ENCODE peak calls at places on chromosome 11, in five cellular contexts. D, G, O, F and N are unnamed samples.

GRCh38 chr11:73216466-73216865 is 1.6 kb upstream of the P2RY2 start:
- DNase-seq in D (no peak), G (no peak), O (no peak), F (no peak), N (no peak)

GRCh38 chr11:10540546-10540914 is 457 bp downstream of the RNF141 start:
- DNase-seq in D (no peak), G (peak), O (no peak), F (no peak), N (no peak)

GRCh38 chr11:29051935-29052334 is 943.7 kb downstream of the METTL15 start:
- DNase-seq in D (no peak), G (no peak), O (no peak), F (no peak), N (no peak)

GRCh38 chr11:71180694-71181466 is 71.5 kb downstream of the SHANK2 start:
- DNase-seq in D (no peak), G (no peak), O (peak), F (no peak), N (no peak)

GRCh38 chr11:124538019-124538418 is 5.4 kb downstream of the OR8B12 start:
- DNase-seq in D (no peak), G (no peak), O (no peak), F (no peak), N (no peak)

GRCh38 chr11:30192620-30193019 is 38.2 kb upstream of the FSHB start:
- DNase-seq in D (no peak), G (no peak), O (no peak), F (no peak), N (no peak)

GRCh38 chr11:111936045-111936400 is 1.1 kb upstream of the DIXDC1 start:
- DNase-seq in D (no peak), G (no peak), O (no peak), F (no peak), N (no peak)

GRCh38 chr11:68297812-68298658 is 14.4 kb upstream of the LRP5 start:
- DNase-seq in D (peak), G (peak), O (peak), F (peak), N (peak)

GRCh38 chr11:71998061-71998460 is 648 bp upstream of the IL18BP start:
- DNase-seq in D (no peak), G (no peak), O (no peak), F (no peak), N (no peak)

GRCh38 chr11:122984186-122985011 is 2.8 kb upstream of the BSX start:
- DNase-seq in D (no peak), G (no peak), O (no peak), F (no peak), N (peak)

GRCh38 chr11:128045094-128045725 is 542.1 kb downstream of the ETS1 start:
- DNase-seq in D (no peak), G (no peak), O (no peak), F (no peak), N (no peak)

GRCh38 chr11:35545604-35546003 is 20.2 kb upstream of the PAMR1 start:
- DNase-seq in D (no peak), G (no peak), O (no peak), F (no peak), N (no peak)

GRCh38 chr11:86955674-86956522 is 703 bp upstream of the FZD4 start:
- DNase-seq in D (peak), G (peak), O (peak), F (peak), N (peak)

GRCh38 chr11:12287374-12288211 is 89.8 kb upstream of the PARVA start:
- DNase-seq in D (peak), G (no peak), O (no peak), F (peak), N (no peak)

GRCh38 chr11:118911113-118911879 is 14.4 kb downstream of the BCL9L start:
- DNase-seq in D (peak), G (no peak), O (peak), F (no peak), N (no peak)

GRCh38 chr11:132715041-132715440 is 817.3 kb downstream of the OPCML start:
- DNase-seq in D (no peak), G (no peak), O (no peak), F (no peak), N (no peak)

GRCh38 chr11:123357990-123358827 is 71.9 kb upstream of the GRAMD1B start:
- DNase-seq in D (no peak), G (no peak), O (peak), F (no peak), N (peak)

GRCh38 chr11:108160970-108161566 is 39.7 kb downstream of the ACAT1 start:
- DNase-seq in D (no peak), G (no peak), O (no peak), F (no peak), N (peak)

GRCh38 chr11:63767415-63768231 is 952 bp downstream of the ZFTA start:
- DNase-seq in D (peak), G (peak), O (no peak), F (no peak), N (peak)

GRCh38 chr11:63768232-63769043 is at the start of gene ZFTA:
- DNase-seq in D (peak), G (peak), O (peak), F (no peak), N (peak)

GRCh38 chr11:63769719-63770443 is 1.3 kb upstream of the ZFTA start:
- DNase-seq in D (peak), G (peak), O (no peak), F (no peak), N (no peak)

GRCh38 chr11:63770763-63771162 is 2.2 kb upstream of the ZFTA start:
- DNase-seq in D (no peak), G (no peak), O (no peak), F (no peak), N (no peak)

GRCh38 chr11:63769044-63769718 is 606 bp upstream of the ZFTA start:
- DNase-seq in D (peak), G (peak), O (peak), F (no peak), N (peak)
- TF ChIP-seq POLR2A in D (no peak), G (no peak), O (no peak), F (no peak), N (no peak)

GRCh38 chr11:83724704-83725114 is 438.5 kb upstream of the CCDC90B start:
- DNase-seq in D (peak), G (no peak), O (no peak), F (no peak), N (no peak)
- TF ChIP-seq POLR2A in D (no peak), G (no peak), O (no peak), F (no peak), N (no peak)

DNA sequence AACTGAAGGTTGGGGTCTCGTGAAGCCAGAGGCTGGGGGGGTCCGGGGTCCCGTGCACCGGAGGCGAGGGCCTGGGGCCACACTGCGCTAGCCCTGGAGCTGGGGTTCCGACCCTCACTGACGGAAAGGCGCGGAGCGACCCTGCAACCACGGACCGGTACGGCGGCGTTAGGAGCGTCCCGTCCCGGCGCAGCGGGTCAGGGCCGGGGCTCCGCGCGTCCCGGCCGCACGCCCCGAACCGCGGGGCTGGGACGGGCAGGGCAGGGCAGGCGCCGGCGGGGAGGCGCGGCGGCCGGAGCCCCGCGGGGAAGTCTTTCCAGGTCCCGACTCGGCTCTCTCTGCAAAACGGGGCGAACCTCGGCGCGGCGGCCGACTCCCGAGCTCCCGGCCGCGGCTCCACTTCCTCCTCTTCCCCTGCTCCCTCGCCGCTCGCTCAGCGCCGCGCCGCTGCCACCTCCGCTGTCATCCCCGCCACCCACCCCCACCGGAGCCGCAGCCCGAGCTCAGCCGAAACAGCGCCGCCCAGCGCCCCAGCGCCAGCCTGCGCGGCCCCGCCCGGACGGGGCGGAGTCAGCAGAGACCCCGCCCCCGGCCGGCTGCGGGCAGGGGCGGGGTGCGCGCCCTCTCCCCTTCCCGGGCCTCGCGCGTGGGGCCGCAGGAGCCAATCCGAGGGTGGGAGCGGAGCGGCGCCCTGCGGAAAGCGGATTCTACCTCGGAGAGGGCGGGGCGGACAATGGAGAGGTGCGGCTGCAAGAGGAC is at the start of gene GDPD5:
- DNase-seq in D (peak), G (peak), O (peak), F (peak), N (peak)
- TF ChIP-seq POLR2A in D (no peak), G (peak), O (peak), F (no peak), N (peak)

GRCh38 chr11:65888163-65888814 is at the start of gene FIBP:
- DNase-seq in D (peak), G (peak), O (peak), F (peak), N (peak)

GRCh38 chr11:65894034-65894591 is 3.6 kb downstream of the CCDC85B start:
- DNase-seq in D (no peak), G (no peak), O (peak), F (no peak), N (no peak)

GRCh38 chr11:65890324-65891179 is at the start of gene CCDC85B:
- DNase-seq in D (peak), G (peak), O (peak), F (peak), N (peak)

GRCh38 chr11:65892661-65893317 is 2.3 kb downstream of the CCDC85B start:
- DNase-seq in D (peak), G (no peak), O (peak), F (no peak), N (no peak)

DNA sequence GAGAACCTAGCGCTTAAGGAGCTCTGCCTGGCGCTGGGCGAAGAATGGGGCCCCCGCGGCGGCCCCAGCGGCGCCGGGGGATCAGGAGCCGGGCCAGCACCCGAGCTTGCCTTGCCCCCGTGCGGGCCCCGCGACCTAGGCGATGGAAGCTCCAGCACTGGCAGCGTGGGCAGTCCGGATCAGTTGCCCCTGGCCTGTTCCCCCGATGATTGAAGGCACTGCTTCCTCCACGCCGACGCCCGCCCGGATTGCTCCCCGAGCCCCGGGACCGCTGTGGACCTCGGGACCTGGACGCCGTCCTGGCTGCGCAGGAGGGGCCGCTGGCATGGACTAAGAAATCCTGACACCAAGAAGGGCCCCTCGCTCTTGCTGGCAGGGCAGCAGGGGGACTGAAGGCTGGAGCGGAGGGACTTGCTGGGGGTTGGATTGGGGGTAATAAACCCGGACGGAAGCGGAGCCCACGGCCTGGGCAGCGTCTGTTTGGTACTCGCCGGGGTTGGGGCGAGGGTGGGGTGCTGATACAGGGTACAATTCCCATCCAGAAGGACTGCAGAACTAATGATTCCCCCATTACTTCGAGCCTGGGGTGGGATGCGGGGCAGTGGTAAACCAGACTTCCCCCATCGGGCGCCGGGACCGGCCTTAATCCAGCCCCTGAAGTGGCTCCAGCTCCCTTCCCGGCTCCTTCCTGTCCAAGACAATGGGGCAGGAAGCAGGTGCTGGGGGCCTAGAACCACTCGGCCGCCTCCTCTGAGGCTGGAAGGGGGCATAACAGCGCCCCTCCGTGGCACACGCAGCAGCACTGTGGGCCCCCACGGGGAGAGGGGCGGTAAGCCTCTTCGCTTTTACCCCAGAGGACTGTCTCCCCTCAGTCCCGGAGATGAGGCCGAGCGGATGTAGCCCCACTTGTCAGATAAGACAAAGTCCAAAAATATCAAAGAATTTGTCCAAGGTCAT is 985 bp downstream of the CCDC85B start:
- DNase-seq in D (peak), G (peak), O (peak), F (no peak), N (no peak)
- TF ChIP-seq POLR2A in D (no peak), G (peak), O (peak), F (no peak), N (peak)

DNA sequence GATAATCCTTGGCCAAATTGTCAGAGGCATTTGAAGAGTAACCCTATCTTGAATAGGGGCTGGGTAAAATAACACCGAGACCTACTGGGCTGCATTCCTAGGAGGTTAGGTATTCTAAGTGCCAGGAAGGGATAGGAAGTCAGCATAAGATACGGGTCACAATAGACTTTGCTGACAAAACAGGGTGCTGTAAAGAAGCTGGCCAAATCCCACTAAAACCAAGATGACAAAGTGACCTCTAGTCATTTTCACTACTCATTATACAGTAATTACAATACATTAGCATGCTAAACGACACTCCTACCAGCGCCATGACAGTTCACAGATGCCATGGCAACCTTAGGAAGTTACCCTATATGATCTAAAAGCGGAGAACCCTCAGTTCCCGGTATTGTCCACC is 964 bp upstream of the REXO2 start:
- DNase-seq in D (no peak), G (no peak), O (no peak), F (no peak), N (no peak)
- TF ChIP-seq POLR2A in D (no peak), G (no peak), O (no peak), F (no peak), N (no peak)

DNA sequence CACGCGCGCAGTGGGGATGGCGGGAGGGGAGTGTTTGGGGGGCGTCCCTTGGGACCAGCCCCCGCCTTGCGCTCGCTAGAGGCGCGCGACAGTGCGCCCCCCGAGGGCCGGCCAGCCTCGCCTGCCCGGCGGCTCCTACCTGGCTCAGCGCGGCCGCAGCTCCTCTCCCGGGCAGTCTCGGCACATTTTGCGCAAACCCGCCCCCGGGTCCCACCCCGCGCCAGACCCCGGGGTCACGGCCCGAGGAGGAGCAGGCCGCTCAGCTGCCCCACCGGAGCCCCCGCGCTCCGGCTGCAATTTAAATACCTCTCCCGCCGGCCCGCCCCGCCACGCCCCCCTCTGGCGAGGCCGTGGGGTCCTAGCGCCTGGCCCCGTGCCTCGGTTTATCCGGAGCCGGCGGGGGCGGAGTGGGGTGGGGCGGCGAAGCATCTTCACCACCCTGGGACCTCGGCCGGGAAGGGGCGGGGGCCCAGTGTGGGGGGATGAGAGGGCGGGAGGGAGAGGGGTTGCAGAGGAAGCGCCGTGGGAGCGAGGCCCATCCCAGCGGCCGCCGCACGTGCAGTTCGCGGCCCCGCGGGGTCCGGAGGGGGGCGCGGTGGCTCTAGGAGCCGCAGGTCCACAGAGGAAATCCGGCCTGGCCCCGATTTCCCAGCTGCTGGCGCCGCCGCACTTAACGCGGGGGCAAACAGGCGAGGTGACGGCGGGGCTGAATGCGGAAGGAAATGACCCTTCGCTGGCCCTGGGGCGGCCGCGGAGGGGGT is at the start of gene LRRC32:
- DNase-seq in D (peak), G (no peak), O (peak), F (no peak), N (no peak)
- TF ChIP-seq POLR2A in D (no peak), G (no peak), O (no peak), F (no peak), N (no peak)